ENCODE peak calls at places on chromosome 14, in eight cellular contexts. M is activated CD4-positive, alpha-beta T cell treated with anti-CD3 and anti-CD28 coated beads for 1 hour; F is activated naive CD4-positive, alpha-beta T cell treated with anti-CD3 and anti-CD28 coated beads, Interleukin-2, amount 50 U/mL, for 72 hours; Q is hippocampal formation; K is body of pancreas; L is lung microvascular endothelial cell; I is mucosa of descending colon; U is stimulated activated CD4-positive, alpha-beta T cell treated with anti-CD3 and anti-CD28 coated beads, Interleukin-4, amount 100 ng/mL, for 24 hours. G is an unnamed sample.

GRCh38 chr14:71206766-71207371 is 299.6 kb downstream of the PCNX1 start:
- DNase-seq in M (no peak), K (peak), Q (peak), U (no peak), F (no peak), L (peak), I (no peak), G (peak)

GRCh38 chr14:104686624-104687517 is 2.5 kb upstream of the INF2 start:
- DNase-seq in F (no peak), K (no peak), Q (no peak), M (no peak), L (no peak), U (no peak), I (peak), G (no peak)

GRCh38 chr14:56194062-56194461 is 75.9 kb downstream of the PELI2 start:
- DNase-seq in K (no peak), F (no peak), Q (no peak), L (no peak), U (no peak), I (no peak), M (no peak), G (no peak)

GRCh38 chr14:65506801-65507200 is 94.3 kb downstream of the FUT8 start:
- DNase-seq in U (no peak), K (peak), M (no peak), I (no peak), L (no peak), F (no peak), Q (no peak), G (no peak)

GRCh38 chr14:72315720-72316119 is 383.5 kb downstream of the RGS6 start:
- DNase-seq in Q (no peak), K (no peak), M (no peak), I (no peak), F (no peak), L (no peak), U (no peak), G (no peak)

GRCh38 chr14:70707138-70708038 is 65.7 kb downstream of the TTC9 start:
- DNase-seq in Q (no peak), M (no peak), I (no peak), K (peak), U (peak), L (no peak), F (no peak), G (peak)

GRCh38 chr14:57753821-57754220 is 112.1 kb downstream of the SLC35F4 start:
- DNase-seq in U (no peak), Q (no peak), K (no peak), F (no peak), L (no peak), I (no peak), M (no peak), G (no peak)

GRCh38 chr14:66401447-66402095 is 84.6 kb upstream of the CCDC196 start:
- DNase-seq in L (no peak), Q (peak), F (no peak), U (no peak), K (peak), M (no peak), I (no peak), G (no peak)

GRCh38 chr14:68653754-68654153 is 139.1 kb downstream of the ZFP36L1 start:
- DNase-seq in Q (no peak), I (no peak), F (no peak), K (no peak), L (peak), U (no peak), M (no peak), G (no peak)

GRCh38 chr14:104387385-104388010 is 192.1 kb upstream of the C14orf180 start:
- DNase-seq in M (peak), Q (no peak), I (peak), L (no peak), U (no peak), F (peak), K (no peak), G (no peak)

GRCh38 chr14:101849125-101849524 is 87.6 kb downstream of the PPP2R5C start:
- DNase-seq in U (no peak), I (no peak), F (no peak), M (no peak), K (no peak), Q (no peak), L (no peak), G (no peak)

GRCh38 chr14:68970096-68970612 is 8.9 kb downstream of the ACTN1 start:
- DNase-seq in U (no peak), I (no peak), K (no peak), M (peak), L (no peak), F (no peak), Q (no peak), G (no peak)

GRCh38 chr14:102471921-102472814 is 37.4 kb downstream of the ANKRD9 start:
- DNase-seq in I (peak), F (no peak), Q (peak), L (no peak), K (no peak), M (no peak), U (no peak), G (no peak)

GRCh38 chr14:91167380-91167770 is 53.5 kb downstream of the DGLUCY start:
- DNase-seq in K (peak), U (no peak), L (no peak), M (no peak), I (no peak), F (no peak), Q (no peak), G (no peak)

GRCh38 chr14:97703006-97703760 is 906.0 kb downstream of the VRK1 start:
- DNase-seq in M (no peak), I (no peak), L (no peak), K (no peak), U (peak), Q (no peak), F (no peak), G (no peak)

GRCh38 chr14:79510659-79511058 is 700.6 kb downstream of the DIO2 start:
- DNase-seq in L (no peak), I (no peak), U (no peak), Q (no peak), M (no peak), F (no peak), K (no peak), G (no peak)

GRCh38 chr14:21526672-21527319 is 650 bp upstream of the SALL2 start:
- DNase-seq in M (no peak), F (no peak), U (no peak), L (no peak), K (no peak), Q (no peak), I (no peak), G (no peak)

GRCh38 chr14:99752486-99753121 is 40.6 kb upstream of the EML1 start:
- DNase-seq in Q (no peak), F (no peak), U (no peak), L (peak), M (no peak), I (no peak), K (no peak), G (peak)

GRCh38 chr14:103483600-103483999 is 39.0 kb downstream of the CKB start:
- DNase-seq in F (no peak), I (no peak), M (no peak), K (peak), L (peak), Q (no peak), U (no peak), G (peak)

GRCh38 chr14:97306133-97306784 is 509.1 kb downstream of the VRK1 start:
- DNase-seq in Q (no peak), K (no peak), U (peak), F (no peak), L (no peak), M (no peak), I (no peak), G (no peak)

GRCh38 chr14:88518592-88519512 is 36.0 kb downstream of the PTPN21 start:
- DNase-seq in M (no peak), K (no peak), Q (no peak), F (no peak), L (peak), I (no peak), U (no peak), G (peak)

GRCh38 chr14:64736271-64737131 is 32.3 kb downstream of the PLEKHG3 start:
- DNase-seq in I (peak), Q (no peak), K (peak), L (no peak), U (no peak), F (no peak), M (no peak), G (no peak)

GRCh38 chr14:104635717-104636116 is 31.1 kb upstream of the TMEM179 start:
- DNase-seq in F (no peak), Q (no peak), K (no peak), M (no peak), I (no peak), U (no peak), L (no peak), G (no peak)

GRCh38 chr14:21093769-21094681 is 4.4 kb downstream of the ZNF219 start:
- DNase-seq in M (no peak), I (no peak), K (no peak), F (no peak), Q (no peak), U (no peak), L (no peak), G (no peak)

GRCh38 chr14:68791078-68791983 is 1.5 kb downstream of the ZFP36L1 start:
- DNase-seq in U (no peak), F (no peak), M (no peak), I (no peak), K (peak), Q (no peak), L (peak), G (no peak)

GRCh38 chr14:22231022-22231421 is 358.0 kb downstream of the DAD1 start:
- DNase-seq in Q (no peak), L (no peak), M (peak), U (peak), I (no peak), K (no peak), F (no peak), G (no peak)

GRCh38 chr14:64762044-64763034 is 58.1 kb downstream of the PLEKHG3 start:
- DNase-seq in K (peak), F (no peak), I (peak), L (peak), Q (peak), M (no peak), U (peak), G (peak)

GRCh38 chr14:93655078-93655750 is 133.1 kb downstream of the PRIMA1 start:
- DNase-seq in I (no peak), M (no peak), L (peak), U (no peak), K (peak), Q (peak), F (no peak), G (peak)

GRCh38 chr14:94963051-94963450 is 193.1 kb upstream of the GSC start:
- DNase-seq in I (no peak), Q (no peak), F (no peak), U (no peak), M (no peak), L (no peak), K (no peak), G (no peak)

GRCh38 chr14:100340454-100340813 is 17.3 kb downstream of the SLC25A47 start:
- DNase-seq in K (no peak), F (peak), L (no peak), I (no peak), Q (no peak), U (no peak), M (no peak), G (no peak)

GRCh38 chr14:52900731-52901130 is 50.1 kb downstream of the FERMT2 start:
- DNase-seq in I (no peak), L (no peak), K (no peak), M (no peak), Q (no peak), U (no peak), F (no peak), G (no peak)

GRCh38 chr14:96639550-96639949 is 137.4 kb downstream of the PAPOLA start:
- DNase-seq in L (no peak), M (no peak), I (no peak), U (no peak), K (no peak), F (no peak), Q (no peak), G (no peak)

GRCh38 chr14:84519836-84520235 is 1010.1 kb upstream of the FLRT2 start:
- DNase-seq in M (no peak), I (no peak), Q (no peak), L (no peak), K (no peak), F (no peak), U (no peak), G (no peak)

GRCh38 chr14:73770977-73771847 is 57.0 kb upstream of the PNMA1 start:
- DNase-seq in Q (no peak), I (peak), F (no peak), M (no peak), U (no peak), K (no peak), L (no peak), G (no peak)

G was measured in HFF-Myc.